ENCODE peak calls at places on chromosomes 2 and 18, in eight cellular contexts. H, G, S, V, L, C, M and X are unnamed samples.

GRCh38 chr2:212709287-212709686 is 170.7 kb upstream of the ERBB4 start:
- DNase-seq in G (no peak), S (no peak), M (no peak), C (no peak), V (no peak), H (no peak), L (no peak), X (no peak)

GRCh38 chr2:18526429-18526828 is 34.0 kb downstream of the RDH14 start:
- DNase-seq in V (no peak), C (no peak), M (no peak), L (no peak), H (no peak), G (no peak), S (no peak), X (no peak)

GRCh38 chr2:161077367-161078210 is 82.6 kb upstream of the TANK start:
- DNase-seq in L (no peak), V (no peak), H (no peak), C (peak; percentile 81), S (no peak), G (peak; percentile 22), M (peak; percentile 99), X (no peak)

GRCh38 chr18:2846638-2847340 is at the start of gene EMILIN2:
- DNase-seq in G (peak; percentile 19), L (peak; percentile 47), V (peak; percentile 90), M (peak; percentile 18), H (peak; percentile 76), S (peak; percentile 91), C (no peak), X (peak; percentile 95)

GRCh38 chr2:209236369-209236768 is 187.5 kb upstream of the MAP2 start:
- DNase-seq in C (no peak), V (no peak), M (no peak), G (no peak), L (no peak), H (no peak), S (no peak), X (no peak)

GRCh38 chr2:219252900-219253752 is at the start of gene TUBA4B:
- DNase-seq in M (peak; percentile 18), V (peak; percentile 78), G (no peak), S (peak; percentile 87), H (peak; percentile 85), C (no peak), L (peak; percentile 46), X (peak; percentile 93)

GRCh38 chr18:28124239-28125029 is 52.5 kb downstream of the CDH2 start:
- DNase-seq in S (no peak), C (no peak), G (no peak), H (no peak), V (no peak), L (no peak), M (peak; percentile 14), X (no peak)

GRCh38 chr2:130327703-130328527 is 14.8 kb upstream of the IMP4 start:
- DNase-seq in G (no peak), H (peak; percentile 80), S (peak; percentile 86), V (no peak), L (peak; percentile 15), C (no peak), M (no peak), X (no peak)

GRCh38 chr2:118492335-118492734 is 355.1 kb downstream of the EN1 start:
- DNase-seq in H (no peak), C (no peak), M (peak; percentile 5), G (no peak), S (no peak), L (no peak), V (no peak), X (no peak)

GRCh38 chr2:215672406-215672805 is 236.5 kb upstream of the FN1 start:
- DNase-seq in L (no peak), M (no peak), H (no peak), C (no peak), V (no peak), G (no peak), S (no peak), X (no peak)

GRCh38 chr2:224584768-224585204 is 377 bp downstream of the CUL3 start:
- DNase-seq in S (no peak), L (peak; percentile 20), C (no peak), M (peak; percentile 16), V (peak; percentile 75), G (peak; percentile 39), H (no peak), X (peak; percentile 94)

GRCh38 chr18:48161911-48162698 is 231.6 kb upstream of the SMAD2 start:
- DNase-seq in C (no peak), H (no peak), G (no peak), S (no peak), M (no peak), V (peak; percentile 72), L (no peak), X (no peak)

GRCh38 chr2:122019729-122020128 is 264.3 kb downstream of the TSN start:
- DNase-seq in V (no peak), G (no peak), L (no peak), M (no peak), H (no peak), S (no peak), C (no peak), X (no peak)

GRCh38 chr2:147374410-147374811 is 470.4 kb upstream of the ACVR2A start:
- DNase-seq in S (no peak), G (peak; percentile 8), V (no peak), H (no peak), L (no peak), M (no peak), C (no peak), X (no peak)

GRCh38 chr18:54296017-54296416 is 26.7 kb downstream of the POLI start:
- DNase-seq in V (no peak), C (no peak), H (no peak), M (peak; percentile 14), G (no peak), L (no peak), S (no peak), X (no peak)

DNA sequence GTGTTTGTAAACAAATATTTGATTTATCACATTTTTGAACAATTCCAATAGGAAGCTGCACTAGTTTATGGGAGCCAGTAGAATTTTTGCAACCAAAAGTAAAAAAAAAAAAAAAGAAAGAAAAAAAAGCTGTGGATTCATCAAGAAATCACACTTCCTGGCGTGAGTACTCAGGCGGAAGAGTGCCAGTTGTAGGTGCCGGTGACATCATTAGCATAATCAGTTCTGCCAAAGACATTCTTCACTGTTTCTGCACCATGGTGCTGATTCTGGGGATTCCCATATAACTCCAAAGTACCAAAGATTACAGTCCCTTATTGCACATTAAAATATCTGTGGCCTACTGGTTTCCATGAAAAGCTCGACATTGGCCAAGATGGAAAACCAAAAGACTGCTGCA is 32.8 kb downstream of the RAPGEF4 start:
- DNase-seq in G (no peak), V (no peak), L (no peak), C (no peak), H (no peak), M (no peak), S (no peak), X (no peak)
- TF ChIP-seq POLR2A in G (no peak), V (no peak), L (no peak), C (no peak), H (no peak), M (no peak), S (no peak), X (no peak)

GRCh38 chr2:176173679-176174381 is 14.6 kb upstream of the HOXD1 start:
- DNase-seq in H (no peak), V (no peak), S (no peak), L (no peak), M (no peak), C (no peak), G (no peak), X (no peak)
- H3K4me3 ChIP-seq in H (no peak overlapping the region), V (no peak overlapping the region), S (no peak overlapping the region), L (no peak overlapping the region), M (no peak overlapping the region), C (no peak overlapping the region), G (no peak overlapping the region), X (no peak overlapping the region)

GRCh38 chr2:168494190-168494711 is 38.2 kb downstream of the CERS6 start:
- DNase-seq in V (no peak), G (no peak), H (no peak), L (peak; percentile 41), M (no peak), S (no peak), C (no peak), X (no peak)
- TF ChIP-seq POLR2AphosphoS5 in V (no peak), G (no peak), H (no peak), L (no peak), M (no peak), S (no peak), C (no peak), X (no peak)

DNA sequence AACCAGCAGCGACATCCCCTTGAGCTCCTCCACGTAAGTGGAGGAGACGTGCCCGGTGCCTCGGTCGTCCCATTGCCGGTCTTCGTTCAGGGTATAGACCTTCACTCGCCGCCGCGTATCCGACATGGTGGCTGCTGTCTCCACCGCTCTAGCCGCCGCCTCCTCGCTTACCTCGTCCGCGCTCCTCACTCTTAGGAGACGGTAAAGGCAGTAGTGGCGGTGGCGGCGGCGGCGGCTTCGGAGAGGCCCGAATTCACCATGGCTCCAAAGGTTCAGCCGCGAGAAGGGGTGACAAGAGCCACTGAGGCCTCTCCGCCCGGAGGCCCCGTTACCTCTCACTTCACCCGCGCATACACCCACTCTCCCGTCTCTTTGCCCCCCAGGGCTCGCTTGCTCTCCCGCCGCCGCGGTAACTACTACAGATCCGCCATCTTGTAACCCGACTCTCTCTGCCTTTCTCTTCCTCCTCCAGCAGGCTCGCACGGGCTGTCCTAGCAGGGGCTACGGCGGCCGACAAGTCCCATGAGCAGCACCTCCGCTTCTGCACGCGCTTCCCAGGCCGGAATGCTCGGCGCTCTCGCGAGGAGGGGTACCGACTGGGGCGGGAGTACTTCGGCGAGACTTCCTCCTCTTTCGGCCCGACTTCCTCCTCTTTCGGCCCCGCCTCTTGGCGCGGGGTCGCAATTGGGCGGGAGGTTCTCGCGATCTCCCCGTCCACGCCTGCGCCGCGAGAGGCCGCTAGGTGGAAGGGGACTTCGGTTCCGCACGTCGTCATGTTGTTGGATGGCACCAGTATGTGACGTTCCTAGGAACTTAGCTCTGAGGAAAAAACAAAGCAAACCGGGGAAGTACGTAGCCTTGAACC is at the start of gene PPP4R3B:
- DNase-seq in V (peak; percentile 100), H (peak; percentile 95), G (peak; percentile 99), M (peak; percentile 100), L (peak; percentile 96), S (peak; percentile 99), C (peak; percentile 98), X (peak; percentile 100)
- TF ChIP-seq POLR2A in V (peak; percentile 93), H (peak; percentile 88), G (peak; percentile 93), M (peak; percentile 59), L (peak; percentile 95), S (peak; percentile 91), C (peak; percentile 98), X (peak; percentile 98)